ENCODE peak calls at places on chromosomes 1 and 21, in four cellular contexts. G is IMR-90, W is PC-3, F is K562. I is an unnamed sample.
A peak's percentile ranks its signal among the peaks of the same experiment; 100 is the strongest.

GRCh38 chr1:94240822-94241221 is 3.4 kb upstream of the ARHGAP29 start:
- DNase-seq in F (peak; percentile 22), W (peak; percentile 47), G (peak; percentile 27), I (peak; percentile 39)

GRCh38 chr1:58620259-58620658 is 43.2 kb upstream of the TACSTD2 start:
- DNase-seq in G (no peak), W (peak; percentile 69), F (no peak), I (no peak)

GRCh38 chr1:226310637-226311195 is 1.8 kb upstream of the LIN9 start:
- DNase-seq in F (peak; percentile 23), G (no peak), W (peak; percentile 65), I (no peak)

GRCh38 chr1:34164510-34165381 is at the start of gene CSMD2:
- DNase-seq in G (peak; percentile 23), W (no peak), F (no peak), I (peak; percentile 79)

GRCh38 chr1:162854245-162854860 is 6.6 kb downstream of the CCDC190 start:
- DNase-seq in F (peak; percentile 75), W (peak; percentile 93), G (peak; percentile 82), I (peak; percentile 82)

GRCh38 chr1:67766117-67766978 is 66.9 kb downstream of the GNG12 start:
- DNase-seq in G (peak; percentile 94), F (peak; percentile 65), W (peak; percentile 62), I (peak; percentile 82)

GRCh38 chr1:220307528-220308100 is 35.4 kb upstream of the RAB3GAP2 start:
- DNase-seq in W (no peak), G (no peak), F (no peak), I (no peak)

GRCh38 chr1:1429671-1430073 is 5.8 kb upstream of the VWA1 start:
- DNase-seq in F (no peak), W (no peak), G (peak; percentile 27), I (peak; percentile 41)

GRCh38 chr1:111937147-111937725 is 52.2 kb downstream of the KCND3 start:
- DNase-seq in F (no peak), W (no peak), G (no peak), I (no peak)

GRCh38 chr1:43774359-43774758 is 67.0 kb downstream of the ST3GAL3 start:
- DNase-seq in G (peak; percentile 84), W (peak; percentile 70), F (peak; percentile 32), I (peak; percentile 76)

GRCh38 chr1:24966724-24967346 is 36.8 kb upstream of the RUNX3 start:
- DNase-seq in G (peak; percentile 93), F (peak; percentile 67), W (peak; percentile 54), I (peak; percentile 93)

GRCh38 chr1:80882552-80882951 is 918.2 kb upstream of the ADGRL2 start:
- DNase-seq in F (no peak), G (peak; percentile 65), W (peak; percentile 74), I (peak; percentile 71)

GRCh38 chr1:67861856-67862516 is 28.7 kb upstream of the GNG12 start:
- DNase-seq in G (peak; percentile 45), F (no peak), W (no peak), I (peak; percentile 58)

GRCh38 chr1:224497714-224498573 is 63.3 kb upstream of the WDR26 start:
- DNase-seq in G (peak; percentile 90), W (peak; percentile 91), F (no peak), I (peak; percentile 74)

GRCh38 chr21:25708467-25709065 is 26.1 kb downstream of the ATP5PF start:
- DNase-seq in W (peak; percentile 65), G (peak; percentile 56), F (peak; percentile 58), I (peak; percentile 31)

GRCh38 chr1:81312272-81312754 is 488.4 kb upstream of the ADGRL2 start:
- DNase-seq in F (no peak), G (no peak), W (no peak), I (no peak)

GRCh38 chr1:93585059-93585966 is 96.3 kb downstream of the BCAR3 start:
- DNase-seq in F (no peak), G (no peak), W (peak; percentile 92), I (peak; percentile 50)

GRCh38 chr1:23393706-23394105 is 24.1 kb upstream of the ZNF436 start:
- DNase-seq in F (no peak), W (peak; percentile 4), G (peak; percentile 76), I (peak; percentile 61)

GRCh38 chr1:155322571-155322952 is 1.9 kb downstream of the RUSC1 start:
- DNase-seq in G (peak; percentile 39), F (peak; percentile 35), W (peak; percentile 30), I (peak; percentile 60)

GRCh38 chr1:51952638-51953037 is 37.9 kb downstream of the RAB3B start:
- DNase-seq in F (no peak), G (no peak), W (no peak), I (no peak)

GRCh38 chr1:56389813-56390539 is 189.4 kb downstream of the PLPP3 start:
- DNase-seq in W (peak; percentile 96), G (peak; percentile 48), F (no peak), I (peak; percentile 28)

GRCh38 chr1:56362994-56363770 is 216.2 kb downstream of the PLPP3 start:
- DNase-seq in F (no peak), W (peak; percentile 70), G (no peak), I (peak; percentile 26)

GRCh38 chr1:230068952-230069684 is 2.1 kb downstream of the GALNT2 start:
- DNase-seq in G (no peak), W (peak; percentile 65), F (peak; percentile 54), I (no peak)

GRCh38 chr1:73948021-73948420 is 250.0 kb downstream of the LRRIQ3 start:
- DNase-seq in W (no peak), G (no peak), F (no peak), I (no peak)

GRCh38 chr1:231485029-231485784 is 43.3 kb upstream of the TSNAX start:
- DNase-seq in G (peak; percentile 63), F (no peak), W (no peak), I (peak; percentile 43)

GRCh38 chr1:219326843-219327242 is 153.2 kb downstream of the LYPLAL1 start:
- DNase-seq in F (no peak), G (no peak), W (no peak), I (no peak)

GRCh38 chr1:43549921-43550597 is 19.4 kb downstream of the PTPRF start:
- DNase-seq in W (peak; percentile 90), G (no peak), F (peak; percentile 81), I (no peak)

GRCh38 chr1:16152521-16153087 is 3.3 kb downstream of the EPHA2 start:
- DNase-seq in F (no peak), W (no peak), G (peak; percentile 44), I (peak; percentile 66)

GRCh38 chr1:208834346-208835081 is 590.3 kb upstream of the PLXNA2 start:
- DNase-seq in W (no peak), G (no peak), F (no peak), I (peak; percentile 47)

GRCh38 chr1:225597926-225598575 is 54.9 kb downstream of the ENAH start:
- DNase-seq in W (peak; percentile 45), G (peak; percentile 71), F (no peak), I (peak; percentile 61)

GRCh38 chr1:171961861-171962260 is 120.6 kb downstream of the DNM3 start:
- DNase-seq in F (no peak), G (no peak), W (no peak), I (no peak)

GRCh38 chr1:3630161-3630611 is 5.4 kb downstream of the TPRG1L start:
- DNase-seq in G (no peak), F (no peak), W (no peak), I (no peak)

GRCh38 chr1:172394167-172394751 is 26.2 kb upstream of the C1orf105 start:
- DNase-seq in W (peak; percentile 69), G (peak; percentile 22), F (no peak), I (peak; percentile 15)

GRCh38 chr1:227782226-227782625 is 33.2 kb upstream of the PRSS38 start:
- DNase-seq in F (no peak), G (no peak), W (no peak), I (no peak)

GRCh38 chr1:157739229-157739901 is 37.6 kb downstream of the FCRL2 start:
- DNase-seq in W (no peak), G (no peak), F (no peak), I (no peak)
- H2AFZ ChIP-seq in W (no peak overlapping the region), G (no peak overlapping the region), F (no peak overlapping the region), I (no peak overlapping the region)

GRCh38 chr1:86991549-86992186 is 77.2 kb downstream of the HS2ST1 start:
- DNase-seq in G (no peak), F (peak; percentile 85), W (no peak), I (no peak)
- H3K9ac ChIP-seq in G (no peak overlapping the region), F (peak overlapping the region; percentile 77), W (no peak overlapping the region), I (no peak overlapping the region)

GRCh38 chr1:234969011-234969441 is 159.6 kb downstream of the TOMM20 start:
- DNase-seq in F (no peak), W (no peak), G (peak; percentile 84), I (no peak)

GRCh38 chr1:234970371-234970730 is 158.3 kb downstream of the TOMM20 start:
- DNase-seq in W (no peak), F (no peak), G (peak; percentile 98), I (peak; percentile 99)

GRCh38 chr1:234969630-234970370 is 158.8 kb downstream of the TOMM20 start:
- DNase-seq in F (no peak), G (peak; percentile 92), W (peak; percentile 39), I (peak; percentile 71)

GRCh38 chr1:234967121-234967520 is 161.5 kb downstream of the TOMM20 start:
- DNase-seq in G (no peak), F (no peak), W (no peak), I (no peak)

DNA sequence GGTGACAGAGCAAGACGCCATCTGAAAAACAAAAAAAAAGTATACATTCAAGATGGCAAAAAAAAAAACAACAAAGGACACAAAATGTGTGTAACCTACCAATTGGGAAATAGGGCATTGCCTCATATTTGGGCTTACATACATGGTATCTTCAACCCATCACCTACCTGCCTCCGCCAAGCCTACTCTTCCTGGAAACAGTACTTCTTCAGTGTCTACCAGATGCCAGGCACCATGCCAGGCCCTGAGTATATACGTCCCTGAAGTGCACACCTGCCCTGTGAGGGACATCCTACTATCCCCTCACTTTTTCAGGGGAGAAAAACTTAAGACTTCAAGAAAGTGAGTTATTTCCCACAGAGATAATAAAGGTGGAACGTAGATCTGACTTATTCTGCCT is 160.2 kb downstream of the TOMM20 start:
- DNase-seq in G (no peak), W (no peak), F (no peak), I (no peak)
- H2AFZ ChIP-seq in G (no peak overlapping the region), W (no peak overlapping the region), F (peak overlapping the region; percentile 83), I (no peak overlapping the region)

GRCh38 chr1:12161662-12162458 is 4.9 kb upstream of the TNFRSF1B start:
- DNase-seq in F (peak; percentile 99), G (peak; percentile 94), W (peak; percentile 87), I (peak; percentile 90)
- H3K9ac ChIP-seq in F (peak overlapping the region; percentile 73), G (no peak overlapping the region), W (peak overlapping the region; percentile 37), I (no peak overlapping the region)

DNA sequence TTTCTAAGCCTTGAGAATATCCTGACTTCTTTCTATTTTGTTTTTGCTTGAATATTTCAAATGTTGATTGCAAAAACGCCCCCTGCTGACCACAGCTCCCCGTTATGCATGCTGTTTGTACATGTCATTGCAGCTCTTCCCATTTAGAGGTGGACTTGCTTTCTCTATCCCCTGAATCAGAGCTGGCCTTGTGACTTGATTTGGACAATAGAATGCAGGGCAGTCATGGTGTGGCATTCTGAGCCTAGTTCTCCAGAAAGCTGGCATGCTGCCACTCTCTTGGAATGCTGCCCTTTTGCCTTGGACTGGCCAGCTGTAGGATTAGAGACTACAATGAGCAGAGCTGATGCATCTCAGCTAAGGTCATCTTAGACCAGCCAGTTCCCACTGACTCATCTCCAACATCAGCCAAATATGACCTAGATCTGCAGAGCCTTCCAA is 1561.5 kb downstream of the MRPL39 start:
- DNase-seq in G (peak; percentile 99), F (peak; percentile 10), W (peak; percentile 90), I (peak; percentile 94)
- H2AFZ ChIP-seq in G (no peak overlapping the region), F (no peak overlapping the region), W (no peak overlapping the region), I (no peak overlapping the region)

GRCh38 chr1:39196244-39197215 is 8.0 kb upstream of the MACF1 start:
- DNase-seq in G (peak; percentile 50), F (peak; percentile 84), W (peak; percentile 72), I (peak; percentile 79)
- H3K9ac ChIP-seq in G (no peak overlapping the region), F (no peak overlapping the region), W (no peak overlapping the region), I (no peak overlapping the region)